ENCODE peak calls at places on chromosome 9, in ten cellular contexts. X is EL; V is NAMALWA; I is iris pigment epithelial cell; Q is ELR; K is mammary epithelial cell; W is T-cell; L is naive thymus-derived CD4-positive, alpha-beta T cell; O is CD8-positive, alpha-beta T cell; N is activated CD8-positive, alpha-beta memory T cell treated with anti-CD3 and anti-CD28 coated beads, Interleukin-2, amount 50 U/mL, for 48 hours. Y is an unnamed sample.

GRCh38 chr9:133199648-133200321 is 9.3 kb downstream of the OBP2B start:
- DNase-seq in X (no peak), V (no peak), I (peak), Q (no peak), K (no peak), W (peak), L (no peak), O (peak), N (peak), Y (no peak)

GRCh38 chr9:70639853-70640814 is 225.7 kb upstream of the KLF9 start:
- DNase-seq in X (peak), V (peak), I (peak), Q (peak), K (peak), W (peak), L (no peak), O (no peak), N (no peak), Y (peak)

GRCh38 chr9:72203205-72203803 is 54.1 kb downstream of the GDA start:
- DNase-seq in X (peak), V (peak), I (peak), Q (peak), K (peak), W (no peak), L (no peak), O (no peak), N (no peak), Y (peak)

GRCh38 chr9:110065527-110065926 is 142.4 kb downstream of the C9orf152 start:
- DNase-seq in X (peak), V (no peak), I (peak), Q (peak), K (peak), W (no peak), L (no peak), O (no peak), N (no peak), Y (no peak)

GRCh38 chr9:91187965-91188344 is 173.8 kb downstream of the AUH start:
- DNase-seq in X (peak), V (no peak), I (peak), Q (peak), K (peak), W (no peak), L (no peak), O (no peak), N (no peak), Y (no peak)

GRCh38 chr9:546797-547223 is 294.7 kb upstream of the DMRT1 start:
- DNase-seq in X (peak), V (peak), I (no peak), Q (peak), K (no peak), W (no peak), L (no peak), O (no peak), N (no peak), Y (peak)

GRCh38 chr9:33435821-33436277 is 11.5 kb downstream of the AQP3 start:
- DNase-seq in X (no peak), V (no peak), I (no peak), Q (no peak), K (no peak), W (no peak), L (no peak), O (no peak), N (no peak), Y (no peak)

GRCh38 chr9:69815313-69815712 is 5.3 kb upstream of the CFAP95 start:
- DNase-seq in X (no peak), V (no peak), I (no peak), Q (no peak), K (no peak), W (no peak), L (no peak), O (no peak), N (no peak), Y (no peak)

GRCh38 chr9:111691686-111692329 is 30.4 kb downstream of the GNG10 start:
- DNase-seq in X (peak), V (peak), I (peak), Q (peak), K (peak), W (no peak), L (no peak), O (no peak), N (no peak), Y (peak)

GRCh38 chr9:109910616-109911568 is 130.9 kb downstream of the PALM2AKAP2 start:
- DNase-seq in X (peak), V (no peak), I (peak), Q (peak), K (peak), W (no peak), L (no peak), O (no peak), N (no peak), Y (peak)

GRCh38 chr9:18142964-18143363 is 331.0 kb upstream of the ADAMTSL1 start:
- DNase-seq in X (peak), V (no peak), I (peak), Q (peak), K (no peak), W (no peak), L (no peak), O (no peak), N (no peak), Y (peak)

GRCh38 chr9:18596920-18597319 is 123.0 kb downstream of the ADAMTSL1 start:
- DNase-seq in X (peak), V (no peak), I (peak), Q (peak), K (peak), W (no peak), L (no peak), O (no peak), N (no peak), Y (peak)

GRCh38 chr9:17793713-17794622 is 215.1 kb downstream of the SH3GL2 start:
- DNase-seq in X (peak), V (peak), I (peak), Q (peak), K (peak), W (no peak), L (no peak), O (no peak), N (no peak), Y (peak)

GRCh38 chr9:130766031-130766903 is 68.8 kb upstream of the ABL1 start:
- DNase-seq in X (peak), V (no peak), I (no peak), Q (peak), K (peak), W (no peak), L (no peak), O (no peak), N (peak), Y (no peak)

GRCh38 chr9:693460-694390 is 147.8 kb upstream of the DMRT1 start:
- DNase-seq in X (peak), V (no peak), I (peak), Q (peak), K (no peak), W (no peak), L (no peak), O (no peak), N (no peak), Y (no peak)

GRCh38 chr9:136201609-136202448 is 3.1 kb downstream of the LHX3 start:
- DNase-seq in X (no peak), V (no peak), I (peak), Q (no peak), K (no peak), W (no peak), L (no peak), O (no peak), N (no peak), Y (no peak)